ENCODE peak calls at places on chromosomes 11 and 22, in eight cellular contexts. One of them, this sample, is unnamed.

GRCh38 chr11:107999759-108000455 is 8.8 kb upstream of the CUL5 start:
- DNase-seq in A549: peak
- DNase-seq in activated CD4-positive, alpha-beta T cell treated with anti-CD3 and anti-CD28 coated beads for 48 hours: peak
- DNase-seq in effector memory CD8-positive, alpha-beta T cell: peak
- DNase-seq in EH: peak
- DNase-seq in Kasumi-1: peak
- DNase-seq in activated T-cell treated with anti-CD3 and anti-CD28 coated beads for 48 hours: peak
- DNase-seq in heart right ventricle: no peak
- DNase-seq in this sample: peak

GRCh38 chr11:129766858-129767604 is 48.6 kb upstream of the TMEM45B start:
- DNase-seq in effector memory CD8-positive, alpha-beta T cell: no peak
- DNase-seq in heart right ventricle: no peak
- DNase-seq in A549: no peak
- DNase-seq in activated CD4-positive, alpha-beta T cell treated with anti-CD3 and anti-CD28 coated beads for 48 hours: peak
- DNase-seq in EH: peak
- DNase-seq in activated T-cell treated with anti-CD3 and anti-CD28 coated beads for 48 hours: no peak
- DNase-seq in Kasumi-1: peak
- DNase-seq in this sample: peak

GRCh38 chr11:117806906-117807305 is 9.9 kb upstream of the DSCAML1 start:
- DNase-seq in EH: no peak
- DNase-seq in activated T-cell treated with anti-CD3 and anti-CD28 coated beads for 48 hours: no peak
- DNase-seq in Kasumi-1: no peak
- DNase-seq in heart right ventricle: no peak
- DNase-seq in effector memory CD8-positive, alpha-beta T cell: no peak
- DNase-seq in A549: no peak
- DNase-seq in activated CD4-positive, alpha-beta T cell treated with anti-CD3 and anti-CD28 coated beads for 48 hours: no peak
- DNase-seq in this sample: no peak

GRCh38 chr11:70415642-70416395 is 17.5 kb downstream of the CTTN start:
- DNase-seq in activated CD4-positive, alpha-beta T cell treated with anti-CD3 and anti-CD28 coated beads for 48 hours: no peak
- DNase-seq in Kasumi-1: no peak
- DNase-seq in activated T-cell treated with anti-CD3 and anti-CD28 coated beads for 48 hours: no peak
- DNase-seq in EH: peak
- DNase-seq in A549: no peak
- DNase-seq in heart right ventricle: no peak
- DNase-seq in effector memory CD8-positive, alpha-beta T cell: no peak
- DNase-seq in this sample: no peak

GRCh38 chr11:75563978-75564552 is 2.0 kb downstream of the SERPINH1 start:
- DNase-seq in activated CD4-positive, alpha-beta T cell treated with anti-CD3 and anti-CD28 coated beads for 48 hours: no peak
- DNase-seq in EH: peak
- DNase-seq in activated T-cell treated with anti-CD3 and anti-CD28 coated beads for 48 hours: no peak
- DNase-seq in A549: no peak
- DNase-seq in effector memory CD8-positive, alpha-beta T cell: no peak
- DNase-seq in heart right ventricle: peak
- DNase-seq in Kasumi-1: no peak
- DNase-seq in this sample: peak

GRCh38 chr11:63999349-64000025 is 13.2 kb downstream of the OTUB1 start:
- DNase-seq in Kasumi-1: no peak
- DNase-seq in activated CD4-positive, alpha-beta T cell treated with anti-CD3 and anti-CD28 coated beads for 48 hours: peak
- DNase-seq in heart right ventricle: peak
- DNase-seq in activated T-cell treated with anti-CD3 and anti-CD28 coated beads for 48 hours: peak
- DNase-seq in EH: peak
- DNase-seq in effector memory CD8-positive, alpha-beta T cell: peak
- DNase-seq in A549: no peak
- DNase-seq in this sample: no peak

GRCh38 chr11:57255618-57256017 is 18.6 kb upstream of the APLNR start:
- DNase-seq in effector memory CD8-positive, alpha-beta T cell: no peak
- DNase-seq in Kasumi-1: no peak
- DNase-seq in A549: no peak
- DNase-seq in heart right ventricle: no peak
- DNase-seq in EH: peak
- DNase-seq in activated CD4-positive, alpha-beta T cell treated with anti-CD3 and anti-CD28 coated beads for 48 hours: no peak
- DNase-seq in activated T-cell treated with anti-CD3 and anti-CD28 coated beads for 48 hours: no peak
- DNase-seq in this sample: peak

GRCh38 chr11:124415356-124415923 is 9.2 kb downstream of the OR8B4 start:
- DNase-seq in EH: peak
- DNase-seq in A549: peak
- DNase-seq in heart right ventricle: no peak
- DNase-seq in Kasumi-1: peak
- DNase-seq in activated CD4-positive, alpha-beta T cell treated with anti-CD3 and anti-CD28 coated beads for 48 hours: no peak
- DNase-seq in effector memory CD8-positive, alpha-beta T cell: no peak
- DNase-seq in activated T-cell treated with anti-CD3 and anti-CD28 coated beads for 48 hours: no peak
- DNase-seq in this sample: peak

GRCh38 chr11:110110854-110111253 is 17.7 kb downstream of the ZC3H12C start:
- DNase-seq in activated CD4-positive, alpha-beta T cell treated with anti-CD3 and anti-CD28 coated beads for 48 hours: no peak
- DNase-seq in A549: no peak
- DNase-seq in EH: no peak
- DNase-seq in activated T-cell treated with anti-CD3 and anti-CD28 coated beads for 48 hours: no peak
- DNase-seq in Kasumi-1: no peak
- DNase-seq in effector memory CD8-positive, alpha-beta T cell: no peak
- DNase-seq in heart right ventricle: no peak
- DNase-seq in this sample: no peak

GRCh38 chr11:12182650-12183511 is 72.5 kb downstream of the MICAL2 start:
- DNase-seq in Kasumi-1: no peak
- DNase-seq in activated CD4-positive, alpha-beta T cell treated with anti-CD3 and anti-CD28 coated beads for 48 hours: no peak
- DNase-seq in activated T-cell treated with anti-CD3 and anti-CD28 coated beads for 48 hours: no peak
- DNase-seq in A549: peak
- DNase-seq in effector memory CD8-positive, alpha-beta T cell: no peak
- DNase-seq in EH: peak
- DNase-seq in heart right ventricle: no peak
- DNase-seq in this sample: peak

GRCh38 chr11:120332822-120333716 is 3.1 kb upstream of the ARHGEF12 start:
- DNase-seq in activated T-cell treated with anti-CD3 and anti-CD28 coated beads for 48 hours: no peak
- DNase-seq in effector memory CD8-positive, alpha-beta T cell: no peak
- DNase-seq in Kasumi-1: no peak
- DNase-seq in A549: no peak
- DNase-seq in heart right ventricle: no peak
- DNase-seq in activated CD4-positive, alpha-beta T cell treated with anti-CD3 and anti-CD28 coated beads for 48 hours: no peak
- DNase-seq in EH: peak
- DNase-seq in this sample: peak

GRCh38 chr22:26485013-26485412 is 1.3 kb downstream of the SRRD start:
- DNase-seq in activated CD4-positive, alpha-beta T cell treated with anti-CD3 and anti-CD28 coated beads for 48 hours: no peak
- DNase-seq in A549: no peak
- DNase-seq in heart right ventricle: no peak
- DNase-seq in activated T-cell treated with anti-CD3 and anti-CD28 coated beads for 48 hours: no peak
- DNase-seq in EH: peak
- DNase-seq in Kasumi-1: no peak
- DNase-seq in effector memory CD8-positive, alpha-beta T cell: no peak
- DNase-seq in this sample: no peak

GRCh38 chr11:6563667-6564066 is 39.7 kb downstream of the RRP8 start:
- DNase-seq in effector memory CD8-positive, alpha-beta T cell: no peak
- DNase-seq in A549: no peak
- DNase-seq in Kasumi-1: no peak
- DNase-seq in activated CD4-positive, alpha-beta T cell treated with anti-CD3 and anti-CD28 coated beads for 48 hours: no peak
- DNase-seq in activated T-cell treated with anti-CD3 and anti-CD28 coated beads for 48 hours: no peak
- DNase-seq in EH: no peak
- DNase-seq in heart right ventricle: no peak
- DNase-seq in this sample: no peak

GRCh38 chr11:127191689-127192088 is 191.1 kb upstream of the KIRREL3 start:
- DNase-seq in activated T-cell treated with anti-CD3 and anti-CD28 coated beads for 48 hours: no peak
- DNase-seq in activated CD4-positive, alpha-beta T cell treated with anti-CD3 and anti-CD28 coated beads for 48 hours: no peak
- DNase-seq in heart right ventricle: no peak
- DNase-seq in effector memory CD8-positive, alpha-beta T cell: no peak
- DNase-seq in Kasumi-1: no peak
- DNase-seq in A549: no peak
- DNase-seq in EH: no peak
- DNase-seq in this sample: no peak

GRCh38 chr11:12113294-12113693 is 2.9 kb downstream of the MICAL2 start:
- DNase-seq in activated T-cell treated with anti-CD3 and anti-CD28 coated beads for 48 hours: no peak
- DNase-seq in EH: no peak
- DNase-seq in Kasumi-1: no peak
- DNase-seq in A549: no peak
- DNase-seq in effector memory CD8-positive, alpha-beta T cell: no peak
- DNase-seq in activated CD4-positive, alpha-beta T cell treated with anti-CD3 and anti-CD28 coated beads for 48 hours: no peak
- DNase-seq in heart right ventricle: no peak
- DNase-seq in this sample: no peak

GRCh38 chr22:28547132-28547842 is 132.4 kb downstream of the TTC28 start:
- DNase-seq in heart right ventricle: no peak
- DNase-seq in A549: peak
- DNase-seq in Kasumi-1: no peak
- DNase-seq in activated CD4-positive, alpha-beta T cell treated with anti-CD3 and anti-CD28 coated beads for 48 hours: no peak
- DNase-seq in effector memory CD8-positive, alpha-beta T cell: no peak
- DNase-seq in activated T-cell treated with anti-CD3 and anti-CD28 coated beads for 48 hours: no peak
- DNase-seq in EH: peak
- DNase-seq in this sample: peak

GRCh38 chr11:40125054-40125453 is 1334.4 kb downstream of the LRRC4C start:
- DNase-seq in heart right ventricle: no peak
- DNase-seq in activated CD4-positive, alpha-beta T cell treated with anti-CD3 and anti-CD28 coated beads for 48 hours: no peak
- DNase-seq in activated T-cell treated with anti-CD3 and anti-CD28 coated beads for 48 hours: no peak
- DNase-seq in Kasumi-1: peak
- DNase-seq in A549: no peak
- DNase-seq in EH: no peak
- DNase-seq in effector memory CD8-positive, alpha-beta T cell: no peak
- DNase-seq in this sample: no peak